ENCODE peak calls at places on chromosomes 16 and 17, in four cellular contexts. R is Daoy, B is BE2C, Y is right cardiac atrium. K is an unnamed sample.
A peak's percentile ranks its signal among the peaks of the same experiment; 100 is the strongest.

GRCh38 chr17:78993241-78993956 is 13.7 kb upstream of the LGALS3BP start:
- DNase-seq in R (peak; percentile 53), B (peak; percentile 79), Y (peak; percentile 79), K (peak; percentile 57)

GRCh38 chr17:60079401-60079861 is 710 bp upstream of the HEATR6 start:
- DNase-seq in R (peak; percentile 25), B (no peak), Y (no peak), K (no peak)

GRCh38 chr16:21656795-21657768 is 4.7 kb upstream of the IGSF6 start:
- DNase-seq in R (peak; percentile 29), B (peak; percentile 43), Y (no peak), K (no peak)

GRCh38 chr16:10668322-10669045 is 26.2 kb downstream of the TEKT5 start:
- DNase-seq in R (peak; percentile 28), B (peak; percentile 41), Y (peak; percentile 58), K (peak; percentile 44)

GRCh38 chr17:70552230-70552981 is 383.1 kb downstream of the KCNJ2 start:
- DNase-seq in R (peak; percentile 4), B (no peak), Y (no peak), K (no peak)

GRCh38 chr17:8904201-8904600 is 36.7 kb upstream of the PIK3R6 start:
- DNase-seq in R (no peak), B (no peak), Y (no peak), K (no peak)

GRCh38 chr17:19258371-19258770 is 21.2 kb downstream of the EPN2 start:
- DNase-seq in R (no peak), B (no peak), Y (no peak), K (no peak)

GRCh38 chr16:64983983-64984382 is 137.9 kb downstream of the CDH11 start:
- DNase-seq in R (peak; percentile 78), B (peak; percentile 79), Y (no peak), K (no peak)

GRCh38 chr17:80774146-80774545 is 217.5 kb upstream of the CHMP6 start:
- DNase-seq in R (no peak), B (no peak), Y (no peak), K (no peak)

GRCh38 chr16:14298374-14299122 is 227.4 kb downstream of the MRTFB start:
- DNase-seq in R (no peak), B (no peak), Y (peak; percentile 52), K (no peak)

GRCh38 chr16:81755915-81756644 is 23.0 kb upstream of the PLCG2 start:
- DNase-seq in R (no peak), B (no peak), Y (peak; percentile 68), K (peak; percentile 45)

GRCh38 chr16:10368984-10369551 is 16.8 kb upstream of the ATF7IP2 start:
- DNase-seq in R (no peak), B (no peak), Y (no peak), K (no peak)

GRCh38 chr16:2238396-2239230 is 2.4 kb downstream of the DNASE1L2 start:
- DNase-seq in R (no peak), B (no peak), Y (no peak), K (no peak)

GRCh38 chr16:28878083-28878926 is at the start of gene ATP2A1:
- DNase-seq in R (no peak), B (no peak), Y (no peak), K (no peak)

GRCh38 chr16:87365021-87365713 is 18.4 kb downstream of the FBXO31 start:
- DNase-seq in R (no peak), B (no peak), Y (no peak), K (peak; percentile 35)

GRCh38 chr17:79003661-79004411 is 5.7 kb downstream of the CANT1 start:
- DNase-seq in R (no peak), B (no peak), Y (peak; percentile 38), K (no peak)

GRCh38 chr17:80151333-80151732 is 4.4 kb upstream of the EIF4A3 start:
- DNase-seq in R (no peak), B (no peak), Y (no peak), K (no peak)

GRCh38 chr17:62628845-62629555 is 1.5 kb downstream of the MRC2 start:
- DNase-seq in R (peak; percentile 58), B (peak; percentile 54), Y (peak; percentile 81), K (peak; percentile 51)

GRCh38 chr17:78865682-78866390 is 25.2 kb upstream of the USP36 start:
- DNase-seq in R (peak; percentile 76), B (peak; percentile 78), Y (peak; percentile 91), K (peak; percentile 88)

GRCh38 chr17:73343168-73343634 is 31.4 kb upstream of the CDC42EP4 start:
- DNase-seq in R (peak; percentile 94), B (peak; percentile 92), Y (peak; percentile 89), K (peak; percentile 79)

GRCh38 chr16:79864032-79864780 is 263.7 kb upstream of the MAF start:
- DNase-seq in R (no peak), B (no peak), Y (no peak), K (no peak)

GRCh38 chr17:6443692-6444572 is at the start of gene PIMREG:
- DNase-seq in R (peak; percentile 99), B (peak; percentile 94), Y (peak; percentile 97), K (peak; percentile 96)

GRCh38 chr17:32783602-32784001 is 93.3 kb downstream of the MYO1D start:
- DNase-seq in R (peak; percentile 29), B (no peak), Y (no peak), K (no peak)

GRCh38 chr16:30372037-30372712 is 1.9 kb upstream of the TBC1D10B start:
- DNase-seq in R (no peak), B (no peak), Y (peak; percentile 38), K (no peak)

GRCh38 chr17:49567871-49568694 is 7.6 kb upstream of the NXPH3 start:
- DNase-seq in R (peak; percentile 82), B (peak; percentile 92), Y (peak; percentile 96), K (peak; percentile 94)

GRCh38 chr16:65576631-65577030 is 454.8 kb upstream of the CDH11 start:
- DNase-seq in R (no peak), B (peak; percentile 13), Y (no peak), K (no peak)

GRCh38 chr16:12268602-12269001 is 292.1 kb downstream of the SNX29 start:
- DNase-seq in R (no peak), B (no peak), Y (no peak), K (no peak)

GRCh38 chr17:78795241-78795640 is 13.2 kb upstream of the CYTH1 start:
- DNase-seq in R (no peak), B (no peak), Y (no peak), K (no peak)

GRCh38 chr16:84053237-84053636 is 10.6 kb upstream of the SLC38A8 start:
- DNase-seq in R (no peak), B (no peak), Y (no peak), K (no peak)

GRCh38 chr16:2511128-2511785 is 2.5 kb upstream of the ATP6V0C start:
- DNase-seq in R (peak; percentile 56), B (no peak), Y (peak; percentile 92), K (peak; percentile 80)

GRCh38 chr16:31215287-31216115 is 1.4 kb downstream of the PYDC1 start:
- DNase-seq in R (peak; percentile 64), B (peak; percentile 51), Y (peak; percentile 81), K (peak; percentile 71)

GRCh38 chr16:85372627-85373372 is 240.3 kb upstream of the GSE1 start:
- DNase-seq in R (peak; percentile 84), B (peak; percentile 40), Y (no peak), K (no peak)

GRCh38 chr17:67601897-67602296 is 115.8 kb upstream of the NOL11 start:
- DNase-seq in R (no peak), B (no peak), Y (no peak), K (no peak)